ENCODE peak calls at places on chromosomes 12 and 14, in five cellular contexts. Y, H, A, J and K are unnamed samples. For H3K36me3, the result is how much of the 10 kb centered on the place peaks cover.

GRCh38 chr14:58724702-58725101 is 86.9 kb downstream of the DACT1 start:
- DNase-seq in Y (no peak), H (no peak), A (no peak), J (no peak), K (no peak)

GRCh38 chr12:62532333-62532732 is 65.7 kb downstream of the MON2 start:
- DNase-seq in Y (no peak), H (no peak), A (no peak), J (no peak), K (no peak)

GRCh38 chr14:81169711-81170103 is 51.1 kb downstream of the GTF2A1 start:
- DNase-seq in Y (peak), H (peak), A (peak), J (peak), K (peak)

GRCh38 chr12:64080319-64081008 is 141.6 kb downstream of the KICS2 start:
- DNase-seq in Y (no peak), H (peak), A (no peak), J (peak), K (no peak)

GRCh38 chr14:97641827-97642226 is 844.6 kb downstream of the VRK1 start:
- DNase-seq in Y (peak), H (no peak), A (no peak), J (no peak), K (no peak)

GRCh38 chr12:93115646-93116045 is 186.6 kb upstream of the EEA1 start:
- DNase-seq in Y (no peak), H (peak), A (no peak), J (no peak), K (no peak)

GRCh38 chr14:22334627-22335026 is 254.4 kb downstream of the DAD1 start:
- DNase-seq in Y (no peak), H (no peak), A (no peak), J (no peak), K (no peak)

GRCh38 chr14:67392728-67393314 is 19.1 kb downstream of the PLEK2 start:
- DNase-seq in Y (no peak), H (no peak), A (peak), J (no peak), K (no peak)

GRCh38 chr12:113907446-113908180 is 58.5 kb downstream of the RBM19 start:
- DNase-seq in Y (no peak), H (no peak), A (no peak), J (no peak), K (no peak)

GRCh38 chr12:101298426-101298825 is 18.5 kb downstream of the UTP20 start:
- DNase-seq in Y (no peak), H (peak), A (no peak), J (no peak), K (no peak)

GRCh38 chr14:100639280-100639679 is 52.1 kb upstream of the BEGAIN start:
- DNase-seq in Y (no peak), H (no peak), A (no peak), J (no peak), K (no peak)

GRCh38 chr12:39619660-39620433 is at the start of gene ABCD2:
- DNase-seq in Y (peak), H (peak), A (peak), J (peak), K (peak)
- TF ChIP-seq CTCF in Y (no peak), H (no peak), A (no peak), J (no peak), K (no peak)

DNA sequence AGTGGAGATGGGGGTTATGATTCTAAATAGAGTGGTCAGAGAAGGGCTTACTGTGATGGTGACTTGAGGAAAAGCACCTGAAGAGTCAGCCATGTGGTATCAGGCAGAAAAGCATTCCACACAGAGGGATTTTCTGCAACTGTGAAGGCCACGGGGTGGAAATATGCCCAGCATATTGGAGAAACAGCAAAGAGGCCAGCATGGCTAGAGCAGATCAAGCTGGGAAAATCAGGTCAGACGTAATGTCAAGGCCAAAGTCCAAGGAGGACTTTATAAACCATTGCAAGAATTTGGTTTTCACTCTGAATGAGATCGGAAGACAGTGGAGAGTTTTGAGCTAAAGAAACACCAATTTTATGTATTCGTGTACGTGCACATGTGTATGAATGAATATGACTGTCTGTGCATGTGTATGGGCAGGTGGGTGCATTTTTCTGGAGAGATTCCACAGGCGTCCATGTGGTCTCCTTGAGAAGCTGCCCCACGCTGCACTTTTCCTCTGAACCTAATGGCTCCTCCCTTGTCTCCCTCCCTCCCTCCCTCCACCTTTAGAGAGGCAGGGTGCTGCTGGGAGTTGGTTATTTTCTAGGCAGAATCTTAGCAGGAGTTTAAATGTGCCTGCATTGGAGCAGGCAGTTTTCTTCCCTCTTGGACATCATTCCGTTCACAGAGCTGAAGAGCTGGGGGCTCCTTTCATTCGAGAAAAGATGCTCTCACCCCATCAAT is 97.4 kb upstream of the PPP4R3A start:
- DNase-seq in Y (no peak), H (no peak), A (no peak), J (no peak), K (no peak)
- H3K36me3 ChIP-seq in Y (under half), H (under half), A (under half), J (under half), K (under half)

DNA sequence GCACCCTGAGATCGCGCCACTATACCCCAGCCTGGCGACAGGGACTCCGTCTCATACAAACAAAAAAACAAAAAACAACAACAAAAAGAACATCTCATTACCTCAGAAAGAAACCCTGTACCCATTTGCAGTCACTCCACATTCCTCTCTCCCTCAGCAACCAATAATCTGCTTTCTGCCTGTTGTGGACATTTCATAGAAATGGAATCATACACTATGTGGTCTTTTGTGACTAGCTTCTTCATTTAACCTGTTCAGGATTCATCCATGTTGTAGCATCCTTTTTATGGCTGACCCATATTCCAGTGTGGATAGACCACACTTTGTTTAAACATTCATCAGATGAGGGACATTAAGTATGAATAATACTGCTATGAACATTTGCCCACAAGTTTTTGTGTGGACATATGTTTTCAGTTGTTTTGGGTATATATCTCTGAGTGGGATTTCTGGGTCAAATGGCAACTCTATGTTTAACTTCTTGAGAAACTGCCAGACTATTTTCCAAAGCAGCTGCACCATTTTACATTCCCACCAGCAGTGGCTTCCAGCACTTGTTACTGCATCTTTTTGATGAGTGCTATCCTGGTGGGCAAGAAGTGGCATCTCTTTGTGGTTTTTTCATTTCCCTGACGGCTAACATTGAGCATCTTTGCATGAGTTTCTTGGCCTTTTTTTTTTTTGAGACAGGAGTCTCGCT is 5.9 kb upstream of the RCOR1 start:
- DNase-seq in Y (no peak), H (peak), A (no peak), J (no peak), K (no peak)
- H3K27ac ChIP-seq in Y (no peak), H (no peak), A (no peak), J (no peak), K (no peak)

GRCh38 chr12:25023808-25024207 is 74.9 kb upstream of the BCAT1 start:
- DNase-seq in Y (no peak), H (no peak), A (no peak), J (no peak), K (no peak)
- TF ChIP-seq CTCF in Y (no peak), H (no peak), A (no peak), J (no peak), K (no peak)

GRCh38 chr12:30732954-30733637 is 21.7 kb downstream of the CAPRIN2 start:
- DNase-seq in Y (no peak), H (no peak), A (no peak), J (no peak), K (no peak)
- H3K36me3 ChIP-seq in Y (under half), H (under half), A (under half), J (under half), K (under half)

GRCh38 chr12:91215940-91216454 is 33.4 kb upstream of the DCN start:
- DNase-seq in Y (peak), H (no peak), A (no peak), J (no peak), K (no peak)

GRCh38 chr12:91219919-91220318 is 37.3 kb upstream of the DCN start:
- DNase-seq in Y (no peak), H (no peak), A (no peak), J (no peak), K (no peak)

GRCh38 chr12:91219511-91219910 is 36.9 kb upstream of the DCN start:
- DNase-seq in Y (no peak), H (peak), A (no peak), J (no peak), K (no peak)

GRCh38 chr12:91211869-91212268 is 29.3 kb upstream of the DCN start:
- DNase-seq in Y (no peak), H (no peak), A (no peak), J (no peak), K (no peak)

GRCh38 chr12:91216871-91217270 is 34.3 kb upstream of the DCN start:
- DNase-seq in Y (no peak), H (no peak), A (no peak), J (no peak), K (no peak)
- H3K27ac ChIP-seq in Y (no peak), H (no peak), A (no peak), J (no peak), K (no peak)

GRCh38 chr12:27828196-27828595 is 48.2 kb upstream of the MANSC4 start:
- DNase-seq in Y (no peak), H (no peak), A (no peak), J (no peak), K (no peak)
- TF ChIP-seq CTCF in Y (no peak), H (no peak), A (no peak), J (no peak), K (no peak)

GRCh38 chr12:12133259-12133658 is 62.5 kb downstream of the BCL2L14 start:
- DNase-seq in Y (no peak), H (no peak), A (no peak), J (no peak), K (no peak)
- H3K36me3 ChIP-seq in Y (under half), H (under half), A (under half), J (under half), K (under half)

GRCh38 chr12:110592078-110592477 is 9.0 kb upstream of the PPTC7 start:
- DNase-seq in Y (no peak), H (no peak), A (no peak), J (no peak), K (no peak)

GRCh38 chr12:110590806-110591326 is 7.7 kb upstream of the PPTC7 start:
- DNase-seq in Y (no peak), H (peak), A (no peak), J (no peak), K (no peak)

GRCh38 chr12:110590059-110590458 is 6.9 kb upstream of the PPTC7 start:
- DNase-seq in Y (no peak), H (no peak), A (no peak), J (no peak), K (no peak)

DNA sequence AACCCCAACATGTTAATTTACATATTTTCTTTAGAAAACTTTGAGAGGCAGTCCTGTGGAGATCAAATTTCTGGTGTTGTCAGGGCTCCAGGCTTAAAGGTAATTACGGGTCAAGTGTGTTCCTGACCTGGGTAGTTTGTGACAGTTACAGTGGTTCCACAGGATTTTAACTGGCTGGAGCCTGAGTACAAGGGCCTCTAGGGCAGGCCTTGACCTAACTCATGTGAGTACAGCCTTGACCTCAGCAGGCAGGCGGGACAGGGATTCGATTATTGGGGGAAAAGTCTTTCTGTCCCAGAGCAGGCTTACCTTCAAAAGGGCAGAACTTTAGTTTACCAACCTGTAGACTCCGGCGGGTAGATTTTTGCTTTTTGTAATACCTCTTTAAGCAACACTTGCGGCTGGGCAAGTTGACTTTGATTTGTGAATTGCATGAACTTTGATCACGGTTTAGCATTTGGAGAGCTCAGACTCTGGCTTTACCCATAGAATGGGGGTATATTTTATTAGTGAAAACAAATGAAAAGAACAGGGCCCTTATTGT is 8.5 kb upstream of the PPTC7 start:
- DNase-seq in Y (no peak), H (no peak), A (peak), J (peak), K (no peak)
- H3K27ac ChIP-seq in Y (peak), H (peak), A (peak), J (peak), K (peak)